ENCODE peak calls at places on chromosomes 2 and 18, in seven cellular contexts. M is spleen; D is heart right ventricle; T is H9; Z is CD8-positive, alpha-beta memory T cell; Y is sigmoid colon; I is GM19239. A is an unnamed sample.

GRCh38 chr18:79988079-79988924 is at the start of gene TXNL4A:
- DNase-seq in I (peak; percentile 85), Y (peak; percentile 90), Z (peak; percentile 76), D (peak; percentile 88), M (peak; percentile 97), T (peak; percentile 78), A (peak; percentile 85)

GRCh38 chr2:58688813-58689212 is 447.7 kb upstream of the FANCL start:
- DNase-seq in I (no peak), M (no peak), Z (no peak), Y (no peak), D (no peak), T (no peak), A (no peak)

GRCh38 chr2:145551661-145552060 is 1031.7 kb upstream of the ZEB2 start:
- DNase-seq in D (no peak), T (no peak), Y (no peak), I (no peak), M (no peak), Z (no peak), A (no peak)

GRCh38 chr2:166084301-166084700 is 43.5 kb downstream of the SCN1A start:
- DNase-seq in T (no peak), Y (no peak), I (no peak), M (no peak), D (no peak), Z (no peak), A (no peak)

GRCh38 chr2:42618972-42619371 is 50.5 kb downstream of the MTA3 start:
- DNase-seq in Z (no peak), I (no peak), M (no peak), D (no peak), T (no peak), Y (no peak), A (peak; percentile 83)

GRCh38 chr2:143686585-143687164 is 557.5 kb downstream of the ARHGAP15 start:
- DNase-seq in T (no peak), I (no peak), M (no peak), D (no peak), Y (no peak), Z (no peak), A (peak; percentile 65)

GRCh38 chr2:86342488-86342887 is 5.1 kb upstream of the REEP1 start:
- DNase-seq in Z (no peak), T (no peak), Y (no peak), D (no peak), I (no peak), M (no peak), A (no peak)

GRCh38 chr18:42112657-42113420 is 157.8 kb downstream of the PIK3C3 start:
- DNase-seq in M (no peak), D (no peak), I (no peak), Y (no peak), T (no peak), Z (no peak), A (no peak)

GRCh38 chr2:27353762-27354596 is 2.6 kb downstream of the GTF3C2 start:
- DNase-seq in Y (no peak), M (no peak), D (no peak), T (no peak), I (no peak), Z (no peak), A (peak; percentile 73)

GRCh38 chr2:66000888-66001287 is 434.0 kb upstream of the MEIS1 start:
- DNase-seq in I (no peak), Z (no peak), T (no peak), D (no peak), Y (no peak), M (no peak), A (no peak)

GRCh38 chr2:162050513-162050961 is 23.5 kb downstream of the DPP4 start:
- DNase-seq in T (no peak), D (no peak), I (no peak), M (no peak), Y (no peak), Z (no peak), A (no peak)

GRCh38 chr2:182324665-182325064 is 102.2 kb downstream of the PDE1A start:
- DNase-seq in D (no peak), Z (no peak), M (no peak), Y (no peak), I (no peak), T (no peak), A (peak; percentile 54)

GRCh38 chr2:120596191-120596781 is 139.4 kb upstream of the GLI2 start:
- DNase-seq in Y (no peak), M (peak; percentile 64), D (no peak), Z (no peak), I (no peak), T (no peak), A (no peak)

GRCh38 chr2:174833737-174834136 is 69.5 kb upstream of the CHRNA1 start:
- DNase-seq in D (no peak), M (no peak), Y (no peak), Z (no peak), T (no peak), I (no peak), A (no peak)

GRCh38 chr2:48749820-48750739 is 5.4 kb downstream of the LHCGR start:
- DNase-seq in M (no peak), D (no peak), Y (no peak), T (no peak), I (no peak), Z (no peak), A (no peak)

GRCh38 chr2:46846454-46846990 is 69.1 kb downstream of the MCFD2 start:
- DNase-seq in Y (peak; percentile 65), Z (no peak), I (no peak), T (no peak), M (no peak), D (no peak), A (peak; percentile 73)